ENCODE peak calls at places on chromosomes 6 and 20, in ten cellular contexts. I is upper lobe of right lung, H is pancreas, B is foreskin keratinocyte, X is right atrium auricular region, U is H9, K is A673, D is prostate gland, A is uterus, R is aorta. E is an unnamed sample.

GRCh38 chr6:134347916-134348805 is 30.2 kb upstream of the SGK1 start:
- DNase-seq in I (no peak), H (no peak), B (peak; percentile 69), X (peak; percentile 80), U (no peak), K (no peak), D (no peak), A (no peak), R (peak; percentile 59), E (no peak)

GRCh38 chr6:37160922-37161778 is 8.8 kb upstream of the PIM1 start:
- DNase-seq in I (no peak), H (no peak), B (no peak), X (no peak), U (no peak), K (no peak), D (no peak), A (no peak), R (no peak), E (no peak)

GRCh38 chr6:117414770-117415169 is 11.0 kb downstream of the ROS1 start:
- DNase-seq in I (no peak), H (no peak), B (no peak), X (no peak), U (no peak), K (no peak), D (peak; percentile 38), A (no peak), R (no peak), E (no peak)

GRCh38 chr6:36075656-36076055 is 48.0 kb downstream of the MAPK14 start:
- DNase-seq in I (no peak), H (no peak), B (no peak), X (no peak), U (no peak), K (no peak), D (no peak), A (no peak), R (no peak), E (no peak)

GRCh38 chr20:16675165-16675564 is 54.7 kb upstream of the SNRPB2 start:
- DNase-seq in I (no peak), H (no peak), B (no peak), X (no peak), U (no peak), K (no peak), D (no peak), A (no peak), R (no peak), E (no peak)

GRCh38 chr6:43891072-43891870 is 121.3 kb downstream of the VEGFA start:
- DNase-seq in I (no peak), H (no peak), B (no peak), X (no peak), U (peak; percentile 56), K (no peak), D (no peak), A (no peak), R (no peak), E (no peak)

GRCh38 chr20:56440346-56441007 is 27.9 kb upstream of the RTF2 start:
- DNase-seq in I (no peak), H (no peak), B (no peak), X (no peak), U (no peak), K (no peak), D (no peak), A (no peak), R (no peak), E (no peak)

GRCh38 chr20:16459019-16459700 is 114.1 kb downstream of the KIF16B start:
- DNase-seq in I (no peak), H (no peak), B (no peak), X (peak; percentile 72), U (no peak), K (no peak), D (no peak), A (peak; percentile 23), R (peak; percentile 55), E (no peak)

GRCh38 chr6:3390698-3391097 is 66.2 kb downstream of the SLC22A23 start:
- DNase-seq in I (no peak), H (no peak), B (peak; percentile 92), X (peak; percentile 93), U (no peak), K (no peak), D (peak; percentile 70), A (peak; percentile 31), R (peak; percentile 76), E (peak; percentile 93)

GRCh38 chr6:116168148-116168547 is 42.2 kb upstream of the COL10A1 start:
- DNase-seq in I (no peak), H (no peak), B (no peak), X (no peak), U (no peak), K (no peak), D (no peak), A (no peak), R (no peak), E (no peak)

GRCh38 chr6:134168580-134169223 is 116.3 kb upstream of the SLC2A12 start:
- DNase-seq in I (no peak), H (no peak), B (no peak), X (no peak), U (no peak), K (peak; percentile 43), D (no peak), A (no peak), R (no peak), E (no peak)

GRCh38 chr20:63696628-63697356 is at the start of gene TNFRSF6B:
- DNase-seq in I (peak; percentile 65), H (peak; percentile 78), B (no peak), X (no peak), U (no peak), K (no peak), D (no peak), A (peak; percentile 22), R (peak; percentile 55), E (no peak)

GRCh38 chr20:9388160-9388825 is 126.1 kb upstream of the LAMP5 start:
- DNase-seq in I (no peak), H (no peak), B (no peak), X (no peak), U (no peak), K (no peak), D (no peak), A (no peak), R (no peak), E (no peak)

GRCh38 chr20:43460830-43461200 is 3.1 kb downstream of the SRSF6 start:
- DNase-seq in I (no peak), H (no peak), B (no peak), X (no peak), U (no peak), K (no peak), D (no peak), A (no peak), R (no peak), E (no peak)

GRCh38 chr20:43461894-43462293 is 4.2 kb downstream of the SRSF6 start:
- DNase-seq in I (no peak), H (no peak), B (no peak), X (no peak), U (no peak), K (no peak), D (no peak), A (no peak), R (no peak), E (no peak)

GRCh38 chr20:43458422-43458924 is 777 bp downstream of the SRSF6 start:
- DNase-seq in I (no peak), H (no peak), B (no peak), X (no peak), U (peak; percentile 51), K (peak; percentile 47), D (no peak), A (no peak), R (no peak), E (no peak)

GRCh38 chr20:43459022-43459942 is 1.6 kb downstream of the SRSF6 start:
- DNase-seq in I (no peak), H (no peak), B (no peak), X (no peak), U (no peak), K (peak; percentile 42), D (no peak), A (peak; percentile 20), R (no peak), E (peak; percentile 38)

GRCh38 chr20:43460172-43460829 is 2.6 kb downstream of the SRSF6 start:
- DNase-seq in I (no peak), H (no peak), B (no peak), X (peak; percentile 34), U (no peak), K (no peak), D (no peak), A (no peak), R (no peak), E (no peak)
- H3K4me1 ChIP-seq in I (peaks cover 24% of the 10 kb centered on the region), H (peaks cover 9% of the 10 kb centered on the region), B (peaks cover 4% of the 10 kb centered on the region), X (peaks cover 19% of the 10 kb centered on the region), U (peaks cover 2% of the 10 kb centered on the region), K (peaks cover 8% of the 10 kb centered on the region), D (no peaks in the 10 kb centered on the region), A (peaks cover 7% of the 10 kb centered on the region), R (no peaks in the 10 kb centered on the region), E (peaks cover 8% of the 10 kb centered on the region)

DNA sequence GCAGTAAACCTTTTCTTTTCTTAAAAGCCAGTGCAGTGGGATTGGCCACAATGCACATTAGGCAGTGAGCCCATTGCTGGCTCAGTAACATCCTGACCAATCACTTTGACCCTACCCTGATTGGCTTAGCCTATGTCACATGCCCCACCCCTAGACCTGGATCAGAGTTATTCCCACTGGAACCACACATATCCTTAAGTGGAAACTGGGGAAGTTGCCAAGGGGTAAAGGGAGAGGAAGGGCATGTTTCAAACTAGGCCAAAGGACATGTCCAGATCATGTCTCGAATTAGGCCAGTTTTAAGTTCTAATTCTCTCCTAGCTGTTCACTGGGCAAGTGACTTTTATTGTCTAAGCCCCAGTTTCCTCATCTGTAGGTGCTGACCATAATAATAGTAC is 69.3 kb downstream of the LY86 start:
- DNase-seq in I (no peak), H (no peak), B (no peak), X (no peak), U (no peak), K (no peak), D (no peak), A (no peak), R (no peak), E (no peak)
- H3K4me1 ChIP-seq in I (peaks cover 44% of the 10 kb centered on the region), H (no peaks in the 10 kb centered on the region), B (no peaks in the 10 kb centered on the region), X (peaks cover 50% of the 10 kb centered on the region), U (no peaks in the 10 kb centered on the region), K (peaks cover 5% of the 10 kb centered on the region), D (no peaks in the 10 kb centered on the region), A (no peaks in the 10 kb centered on the region), R (no peaks in the 10 kb centered on the region), E (no peaks in the 10 kb centered on the region)

DNA sequence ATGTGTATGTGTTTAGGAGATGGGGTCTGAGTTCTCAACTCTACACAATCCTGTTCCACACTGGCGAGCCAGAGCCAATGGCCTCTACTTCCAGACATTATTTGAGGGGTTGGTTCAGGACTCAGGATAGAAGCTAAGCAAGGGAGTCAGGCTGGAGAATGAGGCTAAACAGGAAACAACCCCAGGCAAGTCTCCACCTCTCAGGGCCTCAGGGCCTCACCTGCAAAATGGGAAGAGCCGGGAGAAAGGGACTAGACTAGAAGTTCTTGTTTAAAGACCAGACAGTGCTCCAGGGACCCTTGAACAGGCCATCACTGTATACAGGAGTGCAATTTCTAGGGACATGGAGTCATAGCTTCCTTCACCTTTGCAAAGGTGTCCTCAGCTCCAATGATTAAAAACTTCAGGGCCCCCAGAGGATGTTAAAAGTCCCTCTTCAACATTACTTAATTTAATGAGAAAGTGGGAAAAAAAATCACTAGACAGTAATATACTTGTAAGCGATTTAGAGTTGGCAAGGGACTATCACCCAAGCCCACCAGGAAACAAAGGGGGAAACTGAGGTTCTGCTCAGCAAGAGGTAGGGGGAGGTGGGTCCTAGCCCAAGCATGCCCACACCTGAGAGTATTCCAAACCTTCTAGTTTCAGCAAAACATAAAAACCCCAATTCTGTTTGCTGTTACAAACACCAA is 41.7 kb downstream of the ZMYND8 start:
- DNase-seq in I (no peak), H (no peak), B (no peak), X (no peak), U (no peak), K (no peak), D (no peak), A (peak; percentile 12), R (no peak), E (no peak)
- H3K4me1 ChIP-seq in I (peaks cover 67% of the 10 kb centered on the region), H (peaks cover 25% of the 10 kb centered on the region), B (peaks cover 49% of the 10 kb centered on the region), X (peaks cover 76% of the 10 kb centered on the region), U (peaks cover 27% of the 10 kb centered on the region), K (peaks cover 49% of the 10 kb centered on the region), D (peaks cover 25% of the 10 kb centered on the region), A (peaks cover 31% of the 10 kb centered on the region), R (no peaks in the 10 kb centered on the region), E (peaks cover 25% of the 10 kb centered on the region)

GRCh38 chr6:22364314-22364713 is 67.5 kb upstream of the PRL start:
- DNase-seq in I (no peak), H (no peak), B (peak; percentile 73), X (no peak), U (no peak), K (no peak), D (no peak), A (no peak), R (no peak), E (no peak)
- H3K4me1 ChIP-seq in I (no peaks in the 10 kb centered on the region), H (no peaks in the 10 kb centered on the region), B (peaks cover 12% of the 10 kb centered on the region), X (no peaks in the 10 kb centered on the region), U (peaks cover 7% of the 10 kb centered on the region), K (no peaks in the 10 kb centered on the region), D (peaks cover 4% of the 10 kb centered on the region), A (no peaks in the 10 kb centered on the region), R (peaks cover 9% of the 10 kb centered on the region), E (no peaks in the 10 kb centered on the region)